ENCODE peak calls at places on chromosomes 11 and 22, in four cellular contexts. E is IMR-90, Y is mesenchymal stem cell, S is neuronal stem cell. O is an unnamed sample.

GRCh38 chr22:41343300-41343699 is 38.4 kb upstream of the TEF start:
- DNase-seq in S (no peak), E (no peak), Y (no peak), O (no peak)

GRCh38 chr22:42991010-42991651 is 23.8 kb downstream of the PACSIN2 start:
- DNase-seq in E (peak), Y (peak), S (no peak), O (no peak)

GRCh38 chr22:33806191-33806590 is 114.1 kb downstream of the LARGE1 start:
- DNase-seq in S (no peak), E (peak), Y (peak), O (no peak)

GRCh38 chr22:49230194-49230577 is 597.5 kb downstream of the BRD1 start:
- DNase-seq in S (peak), E (no peak), Y (no peak), O (peak)

GRCh38 chr11:134069996-134070845 is 1.3 kb downstream of the JAM3 start:
- DNase-seq in Y (no peak), S (no peak), E (no peak), O (no peak)

GRCh38 chr22:35039625-35040024 is 26.3 kb upstream of the ISX start:
- DNase-seq in Y (no peak), E (no peak), S (no peak), O (no peak)

GRCh38 chr11:13278620-13279486 is 1.3 kb downstream of the BMAL1 start:
- DNase-seq in S (no peak), Y (peak), E (no peak), O (peak)

GRCh38 chr11:74397531-74398243 is 546 bp downstream of the PGM2L1 start:
- DNase-seq in S (peak), Y (peak), E (peak), O (peak)

GRCh38 chr22:42986115-42986514 is 28.8 kb downstream of the PACSIN2 start:
- DNase-seq in E (no peak), S (no peak), Y (no peak), O (no peak)

GRCh38 chr11:117877120-117877784 is 794 bp upstream of the FXYD6 start:
- DNase-seq in S (no peak), Y (peak), E (no peak), O (no peak)

GRCh38 chr11:117876341-117877119 is at the start of gene FXYD6:
- DNase-seq in E (no peak), Y (peak), S (peak), O (peak)

GRCh38 chr11:117874910-117875396 is 1.5 kb downstream of the FXYD6 start:
- DNase-seq in Y (no peak), S (no peak), E (no peak), O (no peak)

GRCh38 chr11:117875397-117876048 is 935 bp downstream of the FXYD6 start:
- DNase-seq in E (no peak), Y (peak), S (no peak), O (peak)

GRCh38 chr11:117876049-117876340 is 463 bp downstream of the FXYD6 start:
- DNase-seq in S (no peak), E (no peak), Y (peak), O (no peak)
- H3K27ac ChIP-seq in S (peak), E (no peak), Y (no peak), O (no peak)

GRCh38 chr11:44004452-44004833 is 43.3 kb upstream of the ACCSL start:
- DNase-seq in Y (no peak), E (no peak), S (no peak), O (no peak)
- H3K18ac ChIP-seq in Y (no peak), E (no peak), S (no peak), O (no peak)

GRCh38 chr11:130726647-130727046 is 189.6 kb downstream of the SNX19 start:
- DNase-seq in E (no peak), S (no peak), Y (no peak), O (no peak)

GRCh38 chr11:130726234-130726559 is 190.1 kb downstream of the SNX19 start:
- DNase-seq in E (peak), Y (peak), S (no peak), O (no peak)

GRCh38 chr11:130728185-130729160 is 187.8 kb downstream of the SNX19 start:
- DNase-seq in S (no peak), E (no peak), Y (no peak), O (no peak)

GRCh38 chr11:130729678-130730300 is 186.5 kb downstream of the SNX19 start:
- DNase-seq in S (no peak), E (no peak), Y (no peak), O (no peak)

DNA sequence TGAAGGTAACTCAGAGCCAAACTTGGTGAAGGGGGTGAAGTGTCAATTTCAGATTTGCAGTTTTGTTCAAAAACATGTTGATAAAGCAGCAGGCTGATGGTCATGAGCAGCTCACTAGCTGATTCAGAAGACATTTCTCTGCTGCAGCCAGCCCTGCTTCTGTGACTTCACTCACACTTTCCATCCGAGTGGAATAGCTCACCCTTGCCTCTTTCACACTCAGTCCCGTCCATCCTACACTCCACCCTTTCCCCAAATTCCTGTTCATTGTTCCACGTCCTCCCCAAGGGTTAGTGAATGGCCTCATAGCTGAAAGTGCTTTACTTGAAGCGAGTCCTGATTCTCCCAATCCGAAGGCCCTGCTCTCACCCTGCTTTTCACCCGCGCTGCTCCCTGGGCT is 188.6 kb downstream of the SNX19 start:
- DNase-seq in E (no peak), S (no peak), Y (no peak), O (no peak)
- H3K23ac ChIP-seq in E (no peak), S (no peak), Y (no peak), O (no peak)

GRCh38 chr11:36108812-36109498 is 165.1 kb downstream of the LDLRAD3 start:
- DNase-seq in S (no peak), Y (no peak), E (no peak), O (no peak)

GRCh38 chr11:36109499-36109849 is 165.6 kb downstream of the LDLRAD3 start:
- DNase-seq in E (no peak), Y (no peak), S (no peak), O (no peak)

GRCh38 chr11:36110698-36111410 is 167.0 kb downstream of the LDLRAD3 start:
- DNase-seq in E (no peak), Y (no peak), S (no peak), O (peak)

GRCh38 chr11:36105743-36106581 is 162.1 kb downstream of the LDLRAD3 start:
- DNase-seq in S (no peak), E (no peak), Y (no peak), O (no peak)

GRCh38 chr11:36109850-36110606 is 166.2 kb downstream of the LDLRAD3 start:
- DNase-seq in S (peak), Y (no peak), E (no peak), O (peak)
- H3K27ac ChIP-seq in S (peak), Y (no peak), E (no peak), O (peak)

GRCh38 chr11:79705648-79706047 is 264.8 kb upstream of the TENM4 start:
- DNase-seq in E (no peak), S (no peak), Y (no peak), O (no peak)

GRCh38 chr11:79708319-79708928 is 267.6 kb upstream of the TENM4 start:
- DNase-seq in S (peak), E (peak), Y (peak), O (peak)
- H3K18ac ChIP-seq in S (no peak), E (no peak), Y (no peak), O (no peak)

GRCh38 chr11:67289226-67289650 is at the start of gene ANKRD13D:
- DNase-seq in Y (no peak), E (no peak), S (no peak), O (no peak)
- H3K23ac ChIP-seq in Y (peak), E (peak), S (peak), O (peak)

GRCh38 chr22:19289475-19290161 is 1.9 kb downstream of the CLTCL1 start:
- DNase-seq in Y (peak), E (peak), S (no peak), O (no peak)
- H3K27ac ChIP-seq in Y (peak), E (no peak), S (no peak), O (no peak)

DNA sequence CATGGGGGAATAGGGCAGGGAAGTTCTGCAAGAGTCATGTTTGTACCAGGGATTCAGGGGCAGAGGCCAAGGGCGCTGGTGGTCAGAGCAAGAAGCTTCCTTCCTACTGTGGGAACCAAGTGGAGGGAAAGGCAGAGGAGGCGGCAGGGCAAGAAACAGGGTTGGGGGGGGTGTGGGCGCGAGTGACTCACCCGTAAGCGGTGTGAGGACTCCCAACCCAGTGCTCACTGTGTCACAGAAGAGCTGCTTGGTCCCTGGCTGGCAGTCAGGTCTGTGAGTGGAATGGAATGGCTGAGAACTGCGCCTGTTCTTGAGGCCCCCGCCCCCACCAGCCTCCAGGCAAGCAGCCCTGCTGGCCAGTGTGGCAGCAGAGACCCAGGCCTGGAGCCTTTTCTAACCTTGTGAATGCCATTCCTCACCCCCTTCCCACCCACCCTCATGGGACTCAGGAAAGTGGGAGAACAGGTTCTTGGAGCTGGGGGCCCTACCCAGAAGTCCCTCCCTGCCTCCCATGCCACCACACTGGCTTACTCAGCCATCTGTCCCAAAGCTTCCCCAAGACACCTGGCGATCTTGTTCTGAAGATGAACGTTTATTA is 4.7 kb downstream of the LRRC10B start:
- DNase-seq in S (no peak), E (no peak), Y (no peak), O (peak)
- H3K18ac ChIP-seq in S (peak), E (no peak), Y (no peak), O (no peak)

GRCh38 chr11:16873289-16873688 is 134.8 kb downstream of the C11orf58 start:
- DNase-seq in E (no peak), Y (peak), S (no peak), O (peak)

GRCh38 chr11:16874275-16874975 is 136.0 kb downstream of the C11orf58 start:
- DNase-seq in Y (no peak), S (no peak), E (no peak), O (no peak)

GRCh38 chr11:16876840-16877239 is 137.4 kb downstream of the PLEKHA7 start:
- DNase-seq in E (no peak), Y (no peak), S (no peak), O (peak)

GRCh38 chr11:16879690-16880089 is 134.5 kb downstream of the PLEKHA7 start:
- DNase-seq in S (no peak), Y (no peak), E (no peak), O (no peak)

GRCh38 chr11:16876053-16876752 is 137.8 kb downstream of the C11orf58 start:
- DNase-seq in S (no peak), E (no peak), Y (no peak), O (no peak)
- H3K23ac ChIP-seq in S (no peak), E (no peak), Y (no peak), O (no peak)

GRCh38 chr22:46038516-46039430 is 61.8 kb upstream of the WNT7B start:
- DNase-seq in Y (no peak), E (no peak), S (no peak), O (no peak)
- H3K27ac ChIP-seq in Y (no peak), E (no peak), S (no peak), O (no peak)

O was measured in mesendoderm.